ENCODE peak calls at places on chromosomes 6 and 20, in six cellular contexts. N is psoas muscle, F is A673, V is A549, G is lower lobe of right lung, O is heart right ventricle. X is an unnamed sample. For H3K4me1 and H3K9me3, the result is how much of the 10 kb centered on the place peaks cover.

GRCh38 chr20:15643713-15644112 is 929.5 kb downstream of the KIF16B start:
- DNase-seq in G (no peak), V (peak), O (no peak), N (no peak), F (peak), X (no peak)

GRCh38 chr20:36487069-36487468 is 54.2 kb upstream of the MYL9 start:
- DNase-seq in F (no peak), O (no peak), G (no peak), V (no peak), N (no peak), X (no peak)

GRCh38 chr6:167244991-167245390 is 46.1 kb upstream of the UNC93A start:
- DNase-seq in O (no peak), V (no peak), F (no peak), N (no peak), G (no peak), X (no peak)

GRCh38 chr6:53795702-53796450 is 1.1 kb downstream of the LRRC1 start:
- DNase-seq in F (no peak), V (no peak), G (peak), O (peak), N (peak), X (peak)

GRCh38 chr20:6708010-6708409 is 59.5 kb upstream of the BMP2 start:
- DNase-seq in O (peak), N (peak), G (peak), F (no peak), V (no peak), X (peak)

GRCh38 chr20:5890773-5891441 is 59.4 kb downstream of the TRMT6 start:
- DNase-seq in O (no peak), V (no peak), F (no peak), N (peak), G (no peak), X (no peak)

GRCh38 chr6:158706369-158706982 is 56.6 kb downstream of the SYTL3 start:
- DNase-seq in F (peak), O (peak), G (peak), V (peak), N (peak), X (no peak)

GRCh38 chr20:64022671-64023070 is 13.3 kb upstream of the C20orf204 start:
- DNase-seq in N (no peak), O (no peak), G (no peak), F (no peak), V (no peak), X (peak)

GRCh38 chr20:37095108-37095608 is 639 bp downstream of the RBL1 start:
- DNase-seq in F (no peak), N (no peak), G (no peak), V (no peak), O (no peak), X (no peak)

GRCh38 chr6:30615958-30616810 is 859 bp downstream of the PPP1R10 start:
- DNase-seq in V (no peak), O (no peak), N (no peak), F (peak), G (no peak), X (no peak)

GRCh38 chr20:16539280-16539679 is 34.0 kb downstream of the KIF16B start:
- DNase-seq in G (no peak), N (no peak), O (no peak), V (no peak), F (no peak), X (no peak)

GRCh38 chr6:53771780-53772624 is 22.8 kb upstream of the LRRC1 start:
- DNase-seq in V (no peak), O (no peak), G (no peak), F (no peak), N (no peak), X (no peak)

GRCh38 chr6:87706187-87706966 is 4.3 kb upstream of the AKIRIN2 start:
- DNase-seq in O (no peak), N (no peak), F (no peak), G (no peak), V (no peak), X (no peak)

GRCh38 chr20:63102720-63103375 is 96.1 kb upstream of the BHLHE23 start:
- DNase-seq in V (peak), O (no peak), F (peak), G (peak), N (peak), X (peak)

GRCh38 chr6:81241717-81242116 is 510.8 kb downstream of the TENT5A start:
- DNase-seq in V (peak), N (no peak), F (peak), G (no peak), O (no peak), X (no peak)

GRCh38 chr6:46583081-46583480 is 69.5 kb downstream of the CYP39A1 start:
- DNase-seq in N (no peak), V (no peak), F (no peak), G (no peak), O (no peak), X (no peak)

GRCh38 chr6:6131492-6132109 is 124.9 kb upstream of the NRN1 start:
- DNase-seq in V (peak), O (peak), G (no peak), F (peak), N (no peak), X (no peak)

GRCh38 chr6:11535801-11536230 is 1.7 kb upstream of the TMEM170B start:
- DNase-seq in V (no peak), N (no peak), O (no peak), F (peak), G (no peak), X (no peak)

GRCh38 chr20:53751394-53752368 is 158.0 kb upstream of the ZNF217 start:
- DNase-seq in G (no peak), O (no peak), N (no peak), F (no peak), V (no peak), X (peak)

GRCh38 chr20:10985536-10985935 is 311.7 kb upstream of the JAG1 start:
- DNase-seq in F (no peak), O (no peak), G (no peak), V (no peak), N (no peak), X (no peak)

GRCh38 chr6:146598785-146599405 is at the start of gene ADGB:
- DNase-seq in O (peak), F (peak), V (peak), G (peak), N (peak), X (no peak)

GRCh38 chr20:47232518-47232917 is 124.0 kb downstream of the ZMYND8 start:
- DNase-seq in O (no peak), F (no peak), G (no peak), V (no peak), N (no peak), X (no peak)

GRCh38 chr6:149454405-149454848 is 30.4 kb downstream of the ZC3H12D start:
- DNase-seq in N (peak), F (peak), V (no peak), O (peak), G (peak), X (no peak)

DNA sequence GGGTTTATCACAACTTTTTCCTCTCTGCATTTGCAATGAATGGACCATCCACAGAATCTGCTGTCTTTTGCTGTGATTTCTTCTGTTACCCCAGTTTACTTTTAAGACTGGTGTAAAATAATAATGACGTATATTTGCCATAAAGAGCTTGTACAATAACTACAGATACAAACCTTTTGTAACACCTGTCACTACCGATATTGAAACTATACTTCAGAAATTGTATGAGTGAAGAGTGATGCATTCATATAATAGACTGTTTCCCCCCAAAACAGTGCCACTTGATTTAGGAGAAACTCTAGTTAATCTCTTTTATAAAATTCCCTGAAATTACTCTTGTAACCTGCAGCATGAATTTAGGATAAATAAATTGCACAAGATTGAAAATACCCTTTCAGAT is 26.4 kb upstream of the PIM1 start:
- DNase-seq in N (no peak), G (no peak), F (no peak), O (no peak), V (no peak), X (no peak)
- H3K4me1 ChIP-seq in N (under half), G (under half), F (under half), O (under half), V (half or more), X (under half)

DNA sequence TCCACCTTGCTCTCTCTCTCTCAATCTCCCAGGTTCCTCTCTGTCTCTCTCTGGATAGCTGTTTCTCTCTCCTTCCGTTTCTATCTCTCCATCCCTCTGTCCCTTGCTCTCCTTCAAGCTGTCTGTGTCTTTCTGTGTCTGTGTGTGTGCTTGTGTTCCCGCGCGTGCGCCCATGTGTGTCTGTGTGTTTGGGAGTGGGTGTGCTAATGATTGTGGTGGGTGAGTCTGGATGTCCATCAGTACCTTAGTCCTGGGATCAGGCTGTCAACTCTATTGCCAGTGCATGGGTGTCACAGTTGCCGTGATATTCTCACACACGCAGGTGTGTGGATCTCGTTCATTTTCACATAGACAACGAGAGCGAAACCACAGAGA is 1380.6 kb upstream of the DEFB115 start:
- DNase-seq in O (no peak), V (no peak), F (no peak), G (peak), N (no peak), X (peak)
- H3K9me3 ChIP-seq in O (under half), V (under half), F (under half), G (under half), N (under half), X (under half)

DNA sequence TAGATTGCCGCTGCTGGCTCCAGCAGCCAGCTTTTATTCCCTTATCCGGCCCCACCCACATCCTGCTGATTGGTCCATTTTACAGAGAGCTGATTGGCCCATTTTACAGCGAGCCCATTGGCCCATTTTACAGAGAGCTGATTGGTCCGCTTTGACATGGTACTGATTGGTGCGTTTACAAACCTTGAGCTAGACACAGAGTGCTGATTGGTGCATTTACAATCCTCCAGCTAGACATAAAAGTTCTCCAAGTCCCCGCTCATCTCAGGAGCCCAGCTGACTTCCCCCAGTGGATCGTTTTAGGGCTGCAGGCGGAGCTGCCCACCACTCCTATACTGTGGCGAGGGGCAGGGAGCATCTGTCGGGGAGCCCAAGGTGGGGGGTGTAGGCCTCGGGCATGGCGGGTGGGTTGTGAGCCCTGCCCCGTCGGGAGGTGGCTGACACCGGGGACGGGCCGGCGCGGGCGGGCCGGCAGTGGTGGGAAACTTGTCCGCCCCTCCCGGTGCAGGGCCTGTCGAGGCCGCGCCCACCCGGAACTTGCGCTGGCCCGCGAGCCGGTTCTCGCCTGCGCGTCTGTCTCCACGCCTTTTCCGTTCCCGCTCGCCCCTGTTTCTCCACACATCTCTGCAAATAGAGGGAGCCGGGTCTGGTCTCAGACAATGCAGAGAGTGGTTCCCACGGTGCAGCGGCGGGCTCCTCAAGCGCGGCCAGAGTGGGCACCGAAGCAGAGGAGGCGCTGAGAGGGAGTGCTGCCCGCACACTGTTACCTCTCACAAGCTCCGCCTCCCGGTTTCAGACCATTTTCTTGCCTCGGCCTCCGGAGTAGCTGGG is 86.1 kb upstream of the STMND1 start:
- DNase-seq in N (no peak), O (peak), G (peak), F (no peak), V (no peak), X (no peak)
- TF ChIP-seq CTCF in N (no peak), O (no peak), G (peak), F (no peak), V (no peak), X (no peak)

DNA sequence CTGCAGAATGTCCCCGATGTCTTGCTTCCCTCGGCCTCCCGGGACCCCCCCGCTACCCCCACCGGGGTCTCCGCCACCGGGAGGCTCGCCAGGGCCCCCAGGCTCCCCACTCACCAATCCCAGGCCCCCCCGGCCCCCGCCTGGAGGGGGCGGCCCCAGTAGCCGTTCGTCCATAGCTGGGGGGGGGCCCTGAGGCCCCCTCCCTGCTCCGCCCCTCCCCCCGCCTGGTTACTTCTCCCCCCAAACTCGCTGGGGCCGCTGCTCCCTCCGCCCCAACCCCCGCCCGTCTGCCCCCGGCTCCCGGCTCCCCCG is 304 bp downstream of the PBX2 start:
- DNase-seq in N (no peak), F (no peak), O (peak), G (no peak), V (no peak), X (no peak)
- H3K4me1 ChIP-seq in N (under half), F (under half), O (under half), G (half or more), V (under half), X (under half)

GRCh38 chr6:37972994-37973757 is 153.6 kb downstream of the ZFAND3 start:
- DNase-seq in G (no peak), F (no peak), N (no peak), O (no peak), V (no peak), X (no peak)
- H3K9me3 ChIP-seq in G (under half), F (under half), N (under half), O (under half), V (under half), X (under half)

GRCh38 chr6:76073281-76073680 is 819 bp upstream of the IMPG1 start:
- DNase-seq in V (no peak), O (no peak), F (no peak), N (no peak), G (no peak), X (no peak)

GRCh38 chr6:76072562-76072961 is at the start of gene IMPG1:
- DNase-seq in V (no peak), F (no peak), N (no peak), O (no peak), G (no peak), X (no peak)
- TF ChIP-seq CTCF in V (no peak), F (no peak), N (no peak), O (no peak), G (no peak), X (no peak)